ENCODE peak calls at places on chromosomes 16 and 17, in eight cellular contexts. Z is astrocyte of the spinal cord; D is brain microvascular endothelial cell; Q is breast epithelium; G is BE2C; P is CD8-positive, alpha-beta T cell; S is fibroblast of lung; W is OCI-LY7. H is an unnamed sample.

GRCh38 chr17:15456972-15457722 is 10.3 kb downstream of the CDRT4 start:
- DNase-seq in D (peak; percentile 37), Q (peak; percentile 87), S (peak; percentile 91), G (no peak), Z (peak; percentile 90), W (no peak), P (no peak), H (no peak)

GRCh38 chr16:4115209-4115940 is 867 bp downstream of the ADCY9 start:
- DNase-seq in W (no peak), G (peak; percentile 76), P (no peak), S (peak; percentile 70), Q (no peak), Z (peak; percentile 59), D (peak; percentile 52), H (peak; percentile 48)

GRCh38 chr17:6420173-6420641 is 14.7 kb downstream of the AIPL1 start:
- DNase-seq in G (no peak), Z (peak; percentile 6), Q (no peak), W (no peak), P (no peak), S (no peak), D (no peak), H (no peak)

GRCh38 chr16:84115919-84116719 is 623 bp downstream of the MBTPS1 start:
- DNase-seq in P (peak; percentile 42), D (peak; percentile 12), W (peak; percentile 72), Q (peak; percentile 38), Z (peak; percentile 40), S (peak; percentile 41), G (no peak), H (no peak)

GRCh38 chr16:21611178-21611545 is 11.8 kb downstream of the METTL9 start:
- DNase-seq in D (no peak), W (no peak), G (no peak), P (no peak), Q (no peak), S (peak; percentile 47), Z (no peak), H (no peak)

GRCh38 chr16:16197331-16197730 is 26.0 kb downstream of the ABCC6 start:
- DNase-seq in W (no peak), P (no peak), D (no peak), Q (no peak), G (no peak), Z (no peak), S (no peak), H (no peak)

GRCh38 chr17:78019976-78020716 is 61.6 kb downstream of the TNRC6C start:
- DNase-seq in W (no peak), Q (no peak), P (no peak), S (no peak), G (no peak), D (no peak), Z (no peak), H (no peak)

GRCh38 chr16:28218109-28218508 is 6.3 kb upstream of the XPO6 start:
- DNase-seq in P (peak; percentile 40), D (peak; percentile 51), Z (peak; percentile 40), G (no peak), Q (no peak), W (peak; percentile 60), S (peak; percentile 54), H (no peak)

GRCh38 chr17:18129041-18129502 is 20.5 kb downstream of the MYO15A start:
- DNase-seq in W (no peak), Q (peak; percentile 42), Z (peak; percentile 49), G (no peak), D (peak; percentile 19), S (peak; percentile 72), P (no peak), H (no peak)

GRCh38 chr16:3578610-3579551 is 1.7 kb upstream of the NLRC3 start:
- DNase-seq in Q (no peak), D (no peak), S (no peak), G (no peak), P (peak; percentile 16), W (peak; percentile 93), Z (peak; percentile 7), H (no peak)

GRCh38 chr16:51538707-51539604 is 387.9 kb upstream of the SALL1 start:
- DNase-seq in S (peak; percentile 93), D (peak; percentile 80), P (no peak), Q (no peak), W (no peak), Z (peak; percentile 96), G (no peak), H (no peak)

GRCh38 chr16:81956213-81956948 is 54.9 kb downstream of the SDR42E1 start:
- DNase-seq in Z (no peak), S (no peak), Q (no peak), D (no peak), G (no peak), P (no peak), W (no peak), H (no peak)

GRCh38 chr16:57614546-57615343 is 13.7 kb upstream of the ADGRG1 start:
- DNase-seq in Q (peak; percentile 15), G (peak; percentile 18), P (no peak), D (no peak), S (no peak), W (no peak), Z (no peak), H (no peak)

GRCh38 chr17:51203838-51204237 is 37.6 kb downstream of the NME2 start:
- DNase-seq in D (no peak), W (no peak), Z (no peak), P (no peak), G (no peak), Q (no peak), S (no peak), H (no peak)

GRCh38 chr17:20922128-20922670 is 120.6 kb downstream of the USP22 start:
- DNase-seq in G (no peak), D (peak; percentile 23), Q (no peak), P (no peak), S (peak; percentile 55), W (no peak), Z (peak; percentile 58), H (no peak)

GRCh38 chr17:81399481-81400153 is 4.4 kb downstream of the BAHCC1 start:
- DNase-seq in Q (no peak), G (no peak), Z (no peak), P (no peak), S (no peak), W (no peak), D (no peak), H (no peak)

GRCh38 chr16:68446941-68447675 is 1.2 kb downstream of the SMPD3 start:
- DNase-seq in S (no peak), P (no peak), Z (no peak), G (peak; percentile 27), D (no peak), Q (no peak), W (no peak), H (no peak)

GRCh38 chr16:10920726-10921427 is 21.4 kb downstream of the DEXI start:
- DNase-seq in Z (no peak), P (no peak), Q (no peak), S (no peak), D (no peak), W (no peak), G (no peak), H (no peak)

GRCh38 chr17:16875662-16876061 is 96.3 kb downstream of the TNFRSF13B start:
- DNase-seq in Z (no peak), G (no peak), W (no peak), S (no peak), Q (no peak), P (no peak), D (no peak), H (no peak)

GRCh38 chr16:15034266-15035162 is 21.4 kb downstream of the NTAN1 start:
- DNase-seq in D (no peak), W (no peak), P (no peak), S (no peak), Q (no peak), Z (no peak), G (no peak), H (no peak)

GRCh38 chr16:70512456-70512855 is 10.9 kb downstream of the COG4 start:
- DNase-seq in P (no peak), D (no peak), W (no peak), Z (no peak), G (no peak), Q (no peak), S (no peak), H (no peak)

DNA sequence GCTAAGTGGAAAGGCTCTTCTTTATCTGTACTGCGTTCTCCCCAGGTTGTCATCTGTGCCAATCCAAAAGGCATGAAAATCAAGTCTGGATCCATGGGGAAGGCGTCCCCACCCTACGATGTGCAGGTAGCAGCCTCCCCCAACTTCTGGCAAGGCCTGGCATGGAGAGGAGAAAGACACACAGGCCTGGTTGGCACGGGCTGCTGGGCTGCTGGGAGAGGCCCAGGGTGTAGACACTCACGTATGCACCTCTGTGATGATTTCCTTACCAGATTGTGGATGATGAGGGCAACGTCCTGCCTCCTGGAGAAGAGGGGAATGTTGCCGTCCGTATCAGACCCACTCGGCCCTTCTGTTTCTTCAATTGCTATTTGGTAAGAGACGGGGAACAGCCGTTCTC is 20.4 kb upstream of the ACSM2A start:
- DNase-seq in S (no peak), G (no peak), Q (no peak), Z (no peak), W (no peak), D (no peak), P (no peak), H (no peak)
- TF ChIP-seq CTCF in S (no peak), G (no peak), Q (no peak), Z (no peak), W (no peak), D (no peak), P (no peak), H (no peak)

GRCh38 chr17:28369684-28370034 is 448 bp downstream of the VTN start:
- DNase-seq in Z (no peak), G (no peak), W (no peak), Q (no peak), D (no peak), S (no peak), P (no peak), H (no peak)
- TF ChIP-seq CTCF in Z (no peak), G (no peak), W (peak; percentile 40), Q (no peak), D (no peak), S (no peak), P (no peak), H (no peak)

GRCh38 chr17:76844485-76844829 is 23.7 kb upstream of the MGAT5B start:
- DNase-seq in D (no peak), W (no peak), Q (no peak), S (no peak), P (no peak), Z (no peak), G (no peak), H (no peak)

GRCh38 chr17:76844846-76845245 is 23.4 kb upstream of the MGAT5B start:
- DNase-seq in Q (no peak), S (no peak), P (no peak), Z (no peak), G (peak; percentile 63), W (peak; percentile 64), D (no peak), H (no peak)

GRCh38 chr17:76841776-76842405 is 26.3 kb upstream of the MGAT5B start:
- DNase-seq in S (no peak), D (no peak), G (peak; percentile 81), Q (no peak), W (peak; percentile 65), P (no peak), Z (no peak), H (no peak)

GRCh38 chr17:76845524-76845923 is 22.7 kb upstream of the MGAT5B start:
- DNase-seq in Q (no peak), Z (no peak), S (no peak), D (peak; percentile 17), G (no peak), W (no peak), P (no peak), H (no peak)

GRCh38 chr17:76843703-76844484 is 24.3 kb upstream of the MGAT5B start:
- DNase-seq in Z (no peak), S (no peak), Q (no peak), W (peak; percentile 92), P (no peak), G (peak; percentile 89), D (no peak), H (no peak)
- TF ChIP-seq CTCF in Z (no peak), S (no peak), Q (no peak), W (peak; percentile 72), P (no peak), G (peak; percentile 20), D (no peak), H (no peak)

GRCh38 chr16:79767597-79768280 is 167.2 kb upstream of the MAF start:
- DNase-seq in Q (no peak), D (peak; percentile 37), P (no peak), S (peak; percentile 64), Z (peak; percentile 36), G (no peak), W (no peak), H (no peak)
- TF ChIP-seq CTCF in Q (no peak), D (peak; percentile 74), P (no peak), S (peak; percentile 29), Z (peak; percentile 32), G (no peak), W (peak; percentile 15), H (no peak)